ENCODE peak calls at places on chromosomes 12 and 14, in six cellular contexts. S, O, C, X, U and I are unnamed samples.

GRCh38 chr14:36245223-36245622 is 68.7 kb upstream of the PTCSC3 start:
- DNase-seq in S (no peak), O (no peak), C (peak; percentile 64), X (no peak), U (no peak), I (no peak)

GRCh38 chr12:9773216-9773877 is 12.6 kb upstream of the CD69 start:
- DNase-seq in S (no peak), O (no peak), C (no peak), X (no peak), U (no peak), I (no peak)

GRCh38 chr12:25054076-25054782 is 105.3 kb upstream of the BCAT1 start:
- DNase-seq in S (no peak), O (no peak), C (no peak), X (no peak), U (no peak), I (no peak)

GRCh38 chr12:56839489-56840442 is 76.6 kb downstream of the HSD17B6 start:
- DNase-seq in S (no peak), O (no peak), C (peak; percentile 80), X (peak; percentile 60), U (no peak), I (no peak)

GRCh38 chr14:94288610-94289465 is 4.2 kb downstream of the SERPINA10 start:
- DNase-seq in S (no peak), O (no peak), C (peak; percentile 41), X (no peak), U (no peak), I (no peak)

GRCh38 chr12:84757978-84758377 is 154.6 kb downstream of the SLC6A15 start:
- DNase-seq in S (no peak), O (no peak), C (no peak), X (no peak), U (no peak), I (no peak)

GRCh38 chr12:118377005-118377890 is 893 bp downstream of the SUDS3 start:
- DNase-seq in S (no peak), O (no peak), C (peak; percentile 2), X (no peak), U (no peak), I (no peak)

GRCh38 chr12:102163383-102163782 is 34.2 kb downstream of the PMCH start:
- DNase-seq in S (no peak), O (no peak), C (no peak), X (no peak), U (no peak), I (no peak)

GRCh38 chr12:69151254-69151751 is 88.1 kb upstream of the CPSF6 start:
- DNase-seq in S (no peak), O (no peak), C (no peak), X (no peak), U (no peak), I (no peak)

GRCh38 chr14:92280554-92281262 is 42.3 kb upstream of the SLC24A4 start:
- DNase-seq in S (no peak), O (no peak), C (no peak), X (no peak), U (no peak), I (no peak)

GRCh38 chr12:4156317-4156716 is 117.2 kb upstream of the CCND2 start:
- DNase-seq in S (no peak), O (no peak), C (no peak), X (no peak), U (no peak), I (no peak)

GRCh38 chr12:3170423-3171194 is 93.4 kb downstream of the TSPAN9 start:
- DNase-seq in S (peak; percentile 76), O (peak; percentile 11), C (no peak), X (no peak), U (no peak), I (peak; percentile 85)

GRCh38 chr12:105107176-105107496 is 395 bp upstream of the WASHC4 start:
- DNase-seq in S (no peak), O (no peak), C (no peak), X (no peak), U (no peak), I (no peak)

GRCh38 chr12:79326225-79326624 is 364.5 kb downstream of the PAWR start:
- DNase-seq in S (no peak), O (no peak), C (no peak), X (no peak), U (no peak), I (no peak)

GRCh38 chr12:126191037-126191891 is 1126.0 kb downstream of the AACS start:
- DNase-seq in S (no peak), O (no peak), C (peak; percentile 64), X (no peak), U (peak; percentile 88), I (peak; percentile 4)

GRCh38 chr14:77208266-77208978 is 26.8 kb downstream of the TMEM63C start:
- DNase-seq in S (peak; percentile 33), O (peak; percentile 85), C (peak; percentile 92), X (peak; percentile 77), U (peak; percentile 76), I (peak; percentile 32)

GRCh38 chr14:89041245-89041585 is 216.8 kb downstream of the TTC8 start:
- DNase-seq in S (peak; percentile 16), O (no peak), C (no peak), X (peak; percentile 50), U (peak; percentile 66), I (no peak)

GRCh38 chr14:101496779-101497420 is 64.4 kb upstream of the DIO3 start:
- DNase-seq in S (no peak), O (no peak), C (peak; percentile 78), X (no peak), U (peak; percentile 7), I (no peak)

GRCh38 chr12:57046947-57047890 is 2.7 kb downstream of the MYO1A start:
- DNase-seq in S (no peak), O (no peak), C (no peak), X (no peak), U (no peak), I (no peak)

GRCh38 chr14:98169170-98169587 is 1102.8 kb downstream of the BCL11B start:
- DNase-seq in S (no peak), O (no peak), C (no peak), X (no peak), U (no peak), I (no peak)

GRCh38 chr14:89720076-89720687 is 234.3 kb downstream of the EFCAB11 start:
- DNase-seq in S (no peak), O (no peak), C (no peak), X (no peak), U (no peak), I (no peak)

GRCh38 chr14:93113678-93114067 is 2.1 kb downstream of the ITPK1 start:
- DNase-seq in S (no peak), O (no peak), C (peak; percentile 39), X (no peak), U (no peak), I (no peak)

GRCh38 chr14:96673706-96674105 is 123.5 kb upstream of the VRK1 start:
- DNase-seq in S (no peak), O (no peak), C (no peak), X (no peak), U (no peak), I (no peak)

GRCh38 chr12:66648336-66648735 is 30.5 kb downstream of the GRIP1 start:
- DNase-seq in S (no peak), O (no peak), C (no peak), X (no peak), U (no peak), I (peak; percentile 24)

GRCh38 chr14:58430156-58430555 is 2.6 kb downstream of the KIAA0586 start:
- DNase-seq in S (no peak), O (no peak), C (no peak), X (no peak), U (no peak), I (no peak)

GRCh38 chr12:119710374-119710773 is 42.4 kb downstream of the PRKAB1 start:
- DNase-seq in S (no peak), O (no peak), C (no peak), X (peak; percentile 56), U (no peak), I (no peak)

GRCh38 chr12:44672042-44672441 is 204.1 kb downstream of the NELL2 start:
- DNase-seq in S (no peak), O (no peak), C (no peak), X (no peak), U (no peak), I (no peak)

GRCh38 chr12:46212108-46212982 is 56.5 kb downstream of the SLC38A1 start:
- DNase-seq in S (no peak), O (no peak), C (no peak), X (no peak), U (no peak), I (no peak)

GRCh38 chr12:81077329-81077685 is 572 bp upstream of the ACSS3 start:
- DNase-seq in S (no peak), O (peak; percentile 53), C (peak; percentile 80), X (peak; percentile 46), U (peak; percentile 15), I (no peak)

GRCh38 chr14:52348279-52348678 is 34.2 kb downstream of the PTGER2 start:
- DNase-seq in S (no peak), O (no peak), C (no peak), X (no peak), U (no peak), I (no peak)

GRCh38 chr12:64566122-64566521 is 44.2 kb upstream of the RASSF3 start:
- DNase-seq in S (no peak), O (no peak), C (no peak), X (no peak), U (no peak), I (peak; percentile 9)

GRCh38 chr14:37013116-37013515 is 159.3 kb downstream of the SLC25A21 start:
- DNase-seq in S (no peak), O (no peak), C (no peak), X (no peak), U (no peak), I (no peak)

GRCh38 chr14:101721951-101722661 is 39.4 kb upstream of the PPP2R5C start:
- DNase-seq in S (no peak), O (peak; percentile 53), C (no peak), X (peak; percentile 31), U (peak; percentile 24), I (peak; percentile 5)

GRCh38 chr12:98861232-98861631 is 216.1 kb downstream of the APAF1 start:
- DNase-seq in S (no peak), O (no peak), C (no peak), X (no peak), U (no peak), I (no peak)
- TF ChIP-seq CTCF in S (no peak), O (no peak), C (no peak), X (no peak), U (no peak), I (no peak)

GRCh38 chr12:96606134-96606533 is 116.8 kb downstream of the CFAP54 start:
- DNase-seq in S (no peak), O (no peak), C (no peak), X (no peak), U (no peak), I (no peak)
- H3K4me3 ChIP-seq in S (no peak overlapping the region), O (no peak overlapping the region), C (no peak overlapping the region), X (no peak overlapping the region), U (no peak overlapping the region), I (no peak overlapping the region)

GRCh38 chr12:131912526-131913274 is 16.4 kb upstream of the PUS1 start:
- DNase-seq in S (peak; percentile 37), O (peak; percentile 79), C (no peak), X (peak; percentile 50), U (peak; percentile 89), I (peak; percentile 42)
- TF ChIP-seq CTCF in S (no peak), O (no peak), C (no peak), X (no peak), U (no peak), I (peak; percentile 25)

GRCh38 chr14:104116544-104117340 is 21.6 kb upstream of the KIF26A start:
- DNase-seq in S (no peak), O (no peak), C (peak; percentile 64), X (peak; percentile 63), U (peak; percentile 82), I (no peak)
- H3K4me3 ChIP-seq in S (no peak overlapping the region), O (peak overlapping the region; percentile 55), C (peak overlapping the region; percentile 44), X (peak overlapping the region; percentile 30), U (peak overlapping the region; percentile 54), I (no peak overlapping the region)

GRCh38 chr14:71320107-71320733 is 413.0 kb downstream of the PCNX1 start:
- DNase-seq in S (peak; percentile 99), O (peak; percentile 98), C (peak; percentile 99), X (peak; percentile 98), U (peak; percentile 98), I (peak; percentile 97)
- TF ChIP-seq CTCF in S (no peak), O (no peak), C (no peak), X (no peak), U (no peak), I (no peak)